ENCODE peak calls at places on chromosomes 4 and X, in five cellular contexts. Y, D, T, P and X are unnamed samples.

GRCh38 chr4:168511780-168512467 is 15.1 kb downstream of the PALLD start:
- DNase-seq in Y (no peak), D (peak), T (no peak), P (no peak), X (no peak)

GRCh38 chr4:137534516-137534915 is 2.2 kb upstream of the PCDH18 start:
- DNase-seq in P (no peak), T (peak), D (no peak), Y (no peak), X (no peak)

GRCh38 chr4:176792348-176793059 is at the start of gene VEGFC:
- DNase-seq in Y (no peak), P (no peak), T (peak), D (peak), X (peak)

GRCh38 chrX:150503898-150504219 is 64.6 kb upstream of the MTM1 start:
- DNase-seq in P (peak), T (no peak), D (no peak), Y (no peak), X (no peak)

GRCh38 chr4:181835348-181835747 is 407.9 kb upstream of the TENM3 start:
- DNase-seq in D (no peak), P (no peak), T (peak), Y (no peak), X (no peak)

GRCh38 chr4:25439913-25440477 is 62.9 kb downstream of the ANAPC4 start:
- DNase-seq in D (peak), P (peak), T (peak), Y (peak), X (peak)

GRCh38 chr4:138859249-138859648 is 156.3 kb upstream of the NOCT start:
- DNase-seq in D (no peak), Y (no peak), P (no peak), T (no peak), X (no peak)

GRCh38 chr4:103753868-103754653 is 34.3 kb upstream of the TACR3 start:
- DNase-seq in P (no peak), Y (no peak), T (no peak), D (no peak), X (peak)

GRCh38 chr4:90616711-90617110 is 489.5 kb downstream of the CCSER1 start:
- DNase-seq in T (no peak), D (no peak), Y (no peak), P (no peak), X (no peak)

GRCh38 chrX:37995428-37995827 is 10.9 kb upstream of the SYTL5 start:
- DNase-seq in P (no peak), D (no peak), T (no peak), Y (no peak), X (peak)

GRCh38 chr4:77240469-77241066 is 83.6 kb downstream of the CCNG2 start:
- DNase-seq in P (peak), Y (peak), D (peak), T (peak), X (peak)

GRCh38 chrX:12702509-12703091 is 88.6 kb upstream of the PRPS2 start:
- DNase-seq in D (no peak), P (no peak), Y (peak), T (no peak), X (peak)

GRCh38 chr4:79015406-79015805 is 76.2 kb upstream of the PAQR3 start:
- DNase-seq in P (no peak), D (no peak), Y (no peak), T (no peak), X (no peak)

GRCh38 chr4:40525811-40526598 is 103.7 kb downstream of the RBM47 start:
- DNase-seq in P (peak), D (peak), Y (no peak), T (peak), X (no peak)

GRCh38 chr4:1715002-1715761 is 3.1 kb upstream of the SLBP start:
- DNase-seq in Y (peak), T (peak), D (peak), P (no peak), X (no peak)

GRCh38 chrX:46627700-46628405 is 54.3 kb downstream of the CHST7 start:
- DNase-seq in D (no peak), Y (no peak), T (peak), P (no peak), X (no peak)

GRCh38 chrX:136910565-136911040 is 30.1 kb upstream of the RBMX start:
- DNase-seq in Y (no peak), T (peak), P (no peak), D (no peak), X (no peak)

GRCh38 chrX:151178746-151179145 is 2.4 kb downstream of the GPR50 start:
- DNase-seq in P (no peak), D (no peak), Y (no peak), T (no peak), X (no peak)

GRCh38 chr4:23878912-23879732 is 10.7 kb downstream of the PPARGC1A start:
- DNase-seq in Y (no peak), P (no peak), T (no peak), D (no peak), X (no peak)

GRCh38 chr4:168993724-168994510 is 16.1 kb downstream of the CBR4 start:
- DNase-seq in Y (no peak), T (peak), D (no peak), P (no peak), X (no peak)

GRCh38 chr4:137738377-137738990 is 206.2 kb upstream of the PCDH18 start:
- DNase-seq in T (no peak), D (no peak), P (no peak), Y (no peak), X (no peak)

GRCh38 chrX:49059209-49060191 is 701 bp downstream of the CCDC120 start:
- DNase-seq in T (no peak), Y (no peak), D (no peak), P (no peak), X (no peak)

GRCh38 chrX:49061490-49061889 is 2.7 kb downstream of the CCDC120 start:
- DNase-seq in P (no peak), D (no peak), T (no peak), Y (no peak), X (no peak)

GRCh38 chrX:49058794-49059193 is at the start of gene CCDC120:
- DNase-seq in T (no peak), Y (no peak), D (peak), P (no peak), X (no peak)

GRCh38 chrX:49061916-49062315 is 3.1 kb downstream of the CCDC120 start:
- DNase-seq in D (no peak), Y (no peak), T (no peak), P (no peak), X (no peak)

DNA sequence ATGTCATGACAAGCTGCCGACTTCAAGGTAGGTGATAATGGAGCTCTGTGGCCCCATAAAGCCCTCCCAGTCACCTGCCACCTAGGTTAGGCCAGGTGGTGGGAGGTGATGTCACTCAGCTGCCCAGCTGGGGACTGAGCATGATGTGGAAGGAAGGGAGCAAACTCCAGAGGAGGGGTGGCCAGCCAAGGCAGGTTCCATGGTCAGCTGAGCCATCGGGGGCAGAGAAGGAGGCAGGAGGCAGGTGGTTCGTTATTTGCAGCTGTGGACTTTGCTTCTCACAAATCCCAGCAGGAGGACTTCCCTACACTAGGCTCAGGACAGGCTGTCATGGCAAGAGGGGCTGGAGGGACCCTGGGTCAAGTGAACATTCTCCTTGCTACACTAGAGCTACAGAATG is 2.1 kb downstream of the CCDC120 start:
- DNase-seq in P (no peak), D (no peak), Y (no peak), T (no peak), X (no peak)
- H3K4me2 ChIP-seq in P (no peak), D (no peak), Y (no peak), T (no peak), X (no peak)

GRCh38 chr4:7500404-7500803 is 65.7 kb upstream of the PSAPL1 start:
- DNase-seq in Y (no peak), D (no peak), P (no peak), T (no peak), X (no peak)
- H3K4me2 ChIP-seq in Y (no peak), D (no peak), P (no peak), T (no peak), X (no peak)

GRCh38 chr4:126731062-126731461 is 901.7 kb upstream of the INTU start:
- DNase-seq in D (no peak), P (no peak), T (no peak), Y (no peak), X (no peak)

GRCh38 chr4:126735294-126736132 is 897.2 kb upstream of the INTU start:
- DNase-seq in T (no peak), D (no peak), P (no peak), Y (no peak), X (no peak)

GRCh38 chr4:126736133-126736518 is 896.6 kb upstream of the INTU start:
- DNase-seq in Y (no peak), D (no peak), P (no peak), T (no peak), X (no peak)

GRCh38 chr4:126734465-126734864 is 898.3 kb upstream of the INTU start:
- DNase-seq in T (no peak), D (no peak), P (no peak), Y (no peak), X (no peak)

DNA sequence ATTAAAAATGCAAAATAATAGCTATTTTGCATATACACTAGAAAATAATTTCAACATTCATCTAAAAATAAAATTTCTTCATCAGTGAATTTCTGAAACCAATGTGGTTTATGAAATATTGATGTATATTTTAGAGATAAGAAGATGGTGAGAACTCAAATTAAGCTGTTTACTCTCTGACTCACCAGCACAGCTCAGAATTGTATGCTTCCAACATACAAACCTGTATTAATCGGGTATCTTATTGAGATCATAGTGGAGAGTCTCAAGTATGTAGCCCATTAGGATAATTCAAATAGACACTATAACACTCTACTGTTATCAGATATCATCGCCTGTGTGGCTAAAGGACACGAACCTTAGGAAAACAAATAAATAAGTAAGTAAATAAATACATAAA is 899.5 kb upstream of the INTU start:
- DNase-seq in Y (no peak), P (no peak), T (peak), D (no peak), X (no peak)
- H3K4me2 ChIP-seq in Y (no peak), P (no peak), T (no peak), D (no peak), X (no peak)

GRCh38 chrX:69152398-69152797 is 12.9 kb downstream of the PJA1 start:
- DNase-seq in P (no peak), D (peak), Y (no peak), T (peak), X (peak)
- H3K4me2 ChIP-seq in P (no peak), D (no peak), Y (no peak), T (no peak), X (no peak)

GRCh38 chr4:56742080-56742871 is 61.2 kb upstream of the HOPX start:
- DNase-seq in P (no peak), T (peak), Y (no peak), D (no peak), X (no peak)
- H3K4me2 ChIP-seq in P (no peak), T (no peak), Y (no peak), D (no peak), X (no peak)

GRCh38 chrX:154751121-154751668 is 318 bp upstream of the GAB3 start:
- DNase-seq in T (no peak), P (no peak), D (no peak), Y (no peak), X (no peak)
- H3K4me2 ChIP-seq in T (no peak), P (peak), D (peak), Y (peak), X (peak)

GRCh38 chr4:2811830-2812599 is 19.1 kb downstream of the SH3BP2 start:
- DNase-seq in D (peak), T (peak), Y (peak), P (no peak), X (peak)

GRCh38 chr4:2813446-2814405 is 20.8 kb downstream of the SH3BP2 start:
- DNase-seq in D (no peak), P (no peak), Y (no peak), T (no peak), X (no peak)

GRCh38 chr4:2812985-2813384 is 20.1 kb downstream of the SH3BP2 start:
- DNase-seq in Y (no peak), P (no peak), D (no peak), T (peak), X (no peak)

GRCh38 chr4:2814627-2815026 is 21.7 kb downstream of the SH3BP2 start:
- DNase-seq in D (no peak), T (no peak), Y (no peak), P (no peak), X (no peak)

DNA sequence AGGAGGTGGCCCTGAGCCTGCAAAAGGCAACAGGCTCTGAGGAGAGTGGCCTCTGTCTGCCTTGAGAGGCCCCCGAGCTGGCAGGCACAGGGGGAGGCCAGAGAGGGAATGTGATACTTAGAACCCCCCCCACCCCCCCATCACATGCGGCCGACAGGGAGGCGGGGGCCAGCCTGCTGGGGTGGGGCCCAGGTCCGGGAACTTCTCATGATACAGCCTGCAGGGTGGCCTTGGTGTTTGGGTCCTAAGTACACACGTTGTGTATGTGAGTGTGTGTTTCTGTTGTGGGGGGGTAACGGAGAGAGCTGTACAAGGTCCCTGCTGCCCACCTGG is 19.7 kb downstream of the SH3BP2 start:
- DNase-seq in D (no peak), Y (peak), T (peak), P (no peak), X (no peak)
- H3K4me2 ChIP-seq in D (no peak), Y (peak), T (peak), P (no peak), X (no peak)